ENCODE peak calls at places on chromosome 17, in four cellular contexts. S is pons; J is left ventricle myocardium inferior; T is stimulated activated CD8-positive, alpha-beta memory T cell treated with anti-CD3 and anti-CD28 coated beads, Interleukin-7, amount 100 ng/mL, for 1 hour. G is an unnamed sample.

GRCh38 chr17:8832711-8833352 is 33.7 kb upstream of the MFSD6L start:
- DNase-seq in S (no peak), J (no peak), T (peak), G (no peak)

GRCh38 chr17:45339646-45340605 is 23.1 kb upstream of the MAP3K14 start:
- DNase-seq in S (no peak), J (no peak), T (no peak), G (no peak)

GRCh38 chr17:13475574-13476223 is 126.0 kb downstream of the HS3ST3A1 start:
- DNase-seq in S (no peak), J (no peak), T (no peak), G (no peak)

GRCh38 chr17:74757502-74757901 is 9.1 kb downstream of the NHERF1 start:
- DNase-seq in S (no peak), J (peak), T (no peak), G (no peak)

GRCh38 chr17:78611636-78612035 is 34.4 kb upstream of the DNAH17 start:
- DNase-seq in S (no peak), J (no peak), T (no peak), G (peak)

GRCh38 chr17:40951011-40951622 is 13.7 kb upstream of the KRT23 start:
- DNase-seq in S (no peak), J (no peak), T (no peak), G (peak)

GRCh38 chr17:34797724-34798123 is 163.5 kb downstream of the CCT6B start:
- DNase-seq in S (no peak), J (no peak), T (no peak), G (peak)

GRCh38 chr17:42120161-42121065 is 754 bp downstream of the KAT2A start:
- DNase-seq in S (no peak), J (no peak), T (no peak), G (no peak)

GRCh38 chr17:77434136-77435114 is 293.7 kb downstream of the SEC14L1 start:
- DNase-seq in S (no peak), J (no peak), T (no peak), G (no peak)

GRCh38 chr17:47057831-47058230 is 78.8 kb upstream of the RPRML start:
- DNase-seq in S (no peak), J (peak), T (no peak), G (no peak)

GRCh38 chr17:14298221-14298994 is 2.5 kb upstream of the HS3ST3B1 start:
- DNase-seq in S (no peak), J (no peak), T (no peak), G (no peak)

GRCh38 chr17:82317394-82318168 is at the start of gene CD7:
- DNase-seq in S (no peak), J (no peak), T (peak), G (no peak)

GRCh38 chr17:14198013-14198412 is 38.6 kb downstream of the CDRT15 start:
- DNase-seq in S (no peak), J (peak), T (no peak), G (no peak)

GRCh38 chr17:45740553-45741330 is 43.4 kb upstream of the CRHR1 start:
- DNase-seq in S (peak), J (no peak), T (no peak), G (no peak)

GRCh38 chr17:80455784-80456183 is 20.6 kb downstream of the NPTX1 start:
- DNase-seq in S (no peak), J (no peak), T (no peak), G (no peak)

GRCh38 chr17:32947736-32948135 is 19.8 kb downstream of the TMEM98 start:
- DNase-seq in S (no peak), J (no peak), T (no peak), G (no peak)

GRCh38 chr17:47188799-47189731 is at the start of gene CDC27:
- DNase-seq in S (peak), J (peak), T (peak), G (peak)

GRCh38 chr17:61399131-61400057 is at the start of gene TBX2:
- DNase-seq in S (no peak), J (peak), T (no peak), G (peak)

GRCh38 chr17:4143563-4144410 is 790 bp downstream of the CYB5D2 start:
- DNase-seq in S (peak), J (peak), T (peak), G (peak)

GRCh38 chr17:58277107-58277506 is 3.6 kb downstream of the MPO start:
- DNase-seq in S (peak), J (no peak), T (no peak), G (no peak)

GRCh38 chr17:82315703-82316358 is 1.6 kb downstream of the CD7 start:
- DNase-seq in S (no peak), J (no peak), T (no peak), G (no peak)

G was measured in fibroblast of lung.